ENCODE peak calls at places on chromosomes 13 and 19, in ten cellular contexts. G is activated T-helper 9 cell treated with anti-CD3 and anti-CD28 coated beads, Interleukin-2, amount 50 U/mL, for 16 hours; O is SK-MEL-5; L is osteocyte; U is activated T-cell treated with anti-CD3 and anti-CD28 coated beads for 1 hour; D is stimulated activated CD4-positive, alpha-beta T cell treated with anti-CD3 and anti-CD28 coated beads, Interleukin-2, amount 100 ng/mL, for 24 hours; N is COR-L47; R is choroid plexus epithelial cell; K is uterus; Y is stimulated activated CD8-positive, alpha-beta memory T cell treated with anti-CD3 and anti-CD28 coated beads, Interleukin-4, amount 100 ng/mL, for 4 hours. C is an unnamed sample.

GRCh38 chr13:33349314-33349995 is 63.9 kb upstream of the STARD13 start:
- DNase-seq in Y (no peak), O (no peak), D (no peak), N (no peak), L (no peak), G (no peak), K (peak; percentile 42), U (no peak), R (no peak), C (peak; percentile 27)

GRCh38 chr19:11745871-11746270 is 7.1 kb upstream of the ZNF823 start:
- DNase-seq in N (no peak), R (no peak), U (no peak), G (no peak), Y (no peak), L (no peak), O (no peak), K (no peak), D (no peak), C (no peak)

GRCh38 chr19:35935911-35936737 is at the start of gene LRFN3:
- DNase-seq in N (peak; percentile 86), R (peak; percentile 68), O (peak; percentile 68), U (peak; percentile 40), L (peak; percentile 88), Y (no peak), K (peak; percentile 75), G (peak; percentile 49), D (peak; percentile 62), C (peak; percentile 59)

GRCh38 chr19:45472557-45473365 is 5.0 kb downstream of the FOSB start:
- DNase-seq in U (no peak), G (no peak), D (no peak), O (no peak), N (no peak), L (no peak), R (no peak), Y (no peak), K (no peak), C (no peak)

GRCh38 chr19:44282846-44283245 is 22.0 kb downstream of the ZNF235 start:
- DNase-seq in L (no peak), O (no peak), U (no peak), D (no peak), K (no peak), R (no peak), N (no peak), Y (no peak), G (no peak), C (peak; percentile 32)

GRCh38 chr13:71587193-71587592 is 279.8 kb downstream of the DACH1 start:
- DNase-seq in U (no peak), G (no peak), D (no peak), Y (no peak), O (no peak), K (no peak), L (no peak), R (no peak), N (no peak), C (no peak)

GRCh38 chr13:87153371-87153770 is 517.8 kb upstream of the SLITRK5 start:
- DNase-seq in O (peak; percentile 4), N (peak; percentile 23), G (no peak), D (no peak), R (no peak), L (no peak), Y (no peak), K (no peak), U (no peak), C (no peak)

GRCh38 chr13:58946274-58946673 is 1217.5 kb downstream of the DIAPH3 start:
- DNase-seq in R (peak; percentile 8), L (no peak), N (no peak), D (no peak), O (no peak), U (no peak), Y (no peak), G (no peak), K (no peak), C (no peak)

GRCh38 chr19:900302-901111 is 7.2 kb downstream of the RNU6-9 start:
- DNase-seq in G (no peak), Y (no peak), N (no peak), U (no peak), K (no peak), D (no peak), O (peak; percentile 29), L (no peak), R (no peak), C (no peak)

GRCh38 chr13:41231786-41232185 is 31.6 kb downstream of the MTRF1 start:
- DNase-seq in Y (no peak), N (peak; percentile 26), K (no peak), L (no peak), D (no peak), O (no peak), G (no peak), U (no peak), R (peak; percentile 59), C (peak; percentile 21)

GRCh38 chr13:49062297-49062896 is 86.7 kb downstream of the FNDC3A start:
- DNase-seq in O (no peak), L (no peak), G (no peak), K (no peak), R (no peak), Y (no peak), D (no peak), N (no peak), U (no peak), C (no peak)

GRCh38 chr13:21364357-21364756 is 94.7 kb downstream of the ZDHHC20 start:
- DNase-seq in N (no peak), R (no peak), O (no peak), D (no peak), Y (no peak), G (no peak), U (no peak), L (no peak), K (no peak), C (no peak)

GRCh38 chr19:13027031-13027430 is 31.8 kb downstream of the NFIX start:
- DNase-seq in D (no peak), L (no peak), N (no peak), O (no peak), U (no peak), G (no peak), R (no peak), K (no peak), Y (no peak), C (no peak)

GRCh38 chr19:19661675-19662251 is 1.7 kb downstream of the ATP13A1 start:
- DNase-seq in K (no peak), D (peak; percentile 49), R (no peak), Y (no peak), L (no peak), U (no peak), G (no peak), O (no peak), N (no peak), C (no peak)

GRCh38 chr13:49435992-49436391 is 7.9 kb downstream of the CAB39L start:
- DNase-seq in O (peak; percentile 29), L (no peak), D (no peak), G (no peak), K (no peak), R (peak; percentile 51), N (no peak), Y (no peak), U (no peak), C (peak; percentile 56)

GRCh38 chr19:44927746-44928145 is 13.3 kb downstream of the APOC1 start:
- DNase-seq in O (no peak), N (no peak), R (peak; percentile 84), U (no peak), Y (no peak), D (no peak), L (no peak), K (no peak), G (no peak), C (peak; percentile 92)

GRCh38 chr13:109881961-109882558 is 95.7 kb upstream of the IRS2 start:
- DNase-seq in G (no peak), U (no peak), N (no peak), D (no peak), K (no peak), Y (no peak), L (no peak), R (no peak), O (no peak), C (no peak)

GRCh38 chr19:42471554-42472249 is 29.0 kb upstream of the CXCL17 start:
- DNase-seq in Y (no peak), L (no peak), N (no peak), O (no peak), U (no peak), G (no peak), R (no peak), D (no peak), K (no peak), C (peak; percentile 31)

GRCh38 chr19:28234637-28235036 is 978.3 kb downstream of the UQCRFS1 start:
- DNase-seq in G (no peak), N (no peak), L (no peak), D (no peak), K (no peak), O (no peak), Y (no peak), U (no peak), R (peak; percentile 81), C (no peak)

GRCh38 chr13:101945435-101945834 is 456.4 kb downstream of the FGF14 start:
- DNase-seq in G (no peak), R (peak; percentile 13), N (no peak), O (peak; percentile 35), K (no peak), Y (no peak), L (no peak), U (no peak), D (no peak), C (no peak)

GRCh38 chr13:55816976-55817601 is 1323.6 kb upstream of the PRR20A start:
- DNase-seq in Y (no peak), G (no peak), O (no peak), R (no peak), L (no peak), D (no peak), N (no peak), U (no peak), K (no peak), C (no peak)

GRCh38 chr13:110503037-110503901 is 58.3 kb downstream of the RAB20 start:
- DNase-seq in L (no peak), Y (no peak), G (no peak), R (peak; percentile 84), K (no peak), N (no peak), U (no peak), O (no peak), D (no peak), C (no peak)

GRCh38 chr13:41696163-41697003 is 239.0 kb downstream of the RGCC start:
- DNase-seq in D (no peak), K (no peak), G (no peak), R (peak; percentile 91), L (no peak), N (no peak), U (no peak), Y (no peak), O (peak; percentile 14), C (peak; percentile 54)

GRCh38 chr19:42596391-42597071 is 1.8 kb upstream of the CEACAM8 start:
- DNase-seq in R (peak; percentile 22), L (no peak), U (peak; percentile 20), N (no peak), K (no peak), D (peak; percentile 57), G (peak; percentile 7), O (peak; percentile 39), Y (no peak), C (peak; percentile 5)

GRCh38 chr13:41746259-41746658 is 214.7 kb downstream of the VWA8 start:
- DNase-seq in O (no peak), R (peak; percentile 63), N (no peak), Y (no peak), U (no peak), K (no peak), G (no peak), L (no peak), D (no peak), C (peak; percentile 79)

GRCh38 chr13:27406178-27406939 is 18.1 kb upstream of the GTF3A start:
- DNase-seq in L (no peak), O (peak; percentile 65), R (peak; percentile 72), G (no peak), Y (no peak), N (peak; percentile 87), U (no peak), D (peak; percentile 29), K (no peak), C (peak; percentile 52)

GRCh38 chr13:88063741-88064140 is 392.6 kb downstream of the SLITRK5 start:
- DNase-seq in K (no peak), Y (no peak), R (no peak), O (no peak), G (no peak), N (no peak), D (no peak), L (no peak), U (no peak), C (no peak)

GRCh38 chr19:29837448-29837961 is 25.7 kb downstream of the CCNE1 start:
- DNase-seq in D (peak; percentile 63), L (no peak), N (no peak), R (no peak), K (no peak), O (no peak), Y (peak; percentile 29), U (no peak), G (peak; percentile 24), C (no peak)

C was measured in fibroblast of mammary gland.